ENCODE peak calls at places on chromosome 18, in seven cellular contexts. One of them, this sample, is unnamed.

GRCh38 chr18:23538040-23538439 is 34.7 kb downstream of the RMC1 start:
- DNase-seq in coronary artery: no peak
- DNase-seq in progenitor cell of endocrine pancreas: no peak
- DNase-seq in A549: no peak
- DNase-seq in tibial nerve: no peak
- DNase-seq in ovary: no peak
- DNase-seq in RWPE1: no peak
- DNase-seq in this sample: no peak

GRCh38 chr18:829432-829831 is 17.4 kb upstream of the YES1 start:
- DNase-seq in coronary artery: no peak
- DNase-seq in progenitor cell of endocrine pancreas: no peak
- DNase-seq in A549: no peak
- DNase-seq in tibial nerve: no peak
- DNase-seq in ovary: no peak
- DNase-seq in RWPE1: no peak
- DNase-seq in this sample: no peak

GRCh38 chr18:55912071-55912470 is 324.1 kb upstream of the TCF4 start:
- DNase-seq in coronary artery: no peak
- DNase-seq in progenitor cell of endocrine pancreas: no peak
- DNase-seq in A549: no peak
- DNase-seq in tibial nerve: no peak
- DNase-seq in ovary: no peak
- DNase-seq in RWPE1: no peak
- DNase-seq in this sample: no peak

GRCh38 chr18:52617931-52618330 is 277.9 kb downstream of the DCC start:
- DNase-seq in coronary artery: no peak
- DNase-seq in progenitor cell of endocrine pancreas: no peak
- DNase-seq in A549: no peak
- DNase-seq in tibial nerve: no peak
- DNase-seq in ovary: no peak
- DNase-seq in RWPE1: no peak
- DNase-seq in this sample: no peak

GRCh38 chr18:36942264-36942663 is 113.3 kb downstream of the KIAA1328 start:
- DNase-seq in coronary artery: no peak
- DNase-seq in progenitor cell of endocrine pancreas: no peak
- DNase-seq in A549: peak; percentile 2
- DNase-seq in tibial nerve: no peak
- DNase-seq in ovary: no peak
- DNase-seq in RWPE1: no peak
- DNase-seq in this sample: peak; percentile 38

GRCh38 chr18:30814446-30814845 is 228.1 kb downstream of the DSC3 start:
- DNase-seq in coronary artery: no peak
- DNase-seq in progenitor cell of endocrine pancreas: no peak
- DNase-seq in A549: no peak
- DNase-seq in tibial nerve: no peak
- DNase-seq in ovary: no peak
- DNase-seq in RWPE1: no peak
- DNase-seq in this sample: no peak

GRCh38 chr18:42159146-42159545 is 204.1 kb downstream of the PIK3C3 start:
- DNase-seq in coronary artery: no peak
- DNase-seq in progenitor cell of endocrine pancreas: no peak
- DNase-seq in A549: no peak
- DNase-seq in tibial nerve: no peak
- DNase-seq in ovary: no peak
- DNase-seq in RWPE1: no peak
- DNase-seq in this sample: no peak

GRCh38 chr18:9649164-9649540 is 34.8 kb upstream of the PPP4R1 start:
- DNase-seq in coronary artery: no peak
- DNase-seq in progenitor cell of endocrine pancreas: no peak
- DNase-seq in A549: no peak
- DNase-seq in tibial nerve: no peak
- DNase-seq in ovary: no peak
- DNase-seq in RWPE1: no peak
- DNase-seq in this sample: no peak

GRCh38 chr18:79617521-79618500 is 61.8 kb upstream of the CTDP1 start:
- DNase-seq in coronary artery: no peak
- DNase-seq in progenitor cell of endocrine pancreas: no peak
- DNase-seq in A549: no peak
- DNase-seq in tibial nerve: no peak
- DNase-seq in ovary: no peak
- DNase-seq in RWPE1: no peak
- DNase-seq in this sample: no peak

GRCh38 chr18:48029296-48029986 is 99.0 kb upstream of the SMAD2 start:
- DNase-seq in coronary artery: no peak
- DNase-seq in progenitor cell of endocrine pancreas: no peak
- DNase-seq in A549: no peak
- DNase-seq in tibial nerve: no peak
- DNase-seq in ovary: no peak
- DNase-seq in RWPE1: no peak
- DNase-seq in this sample: no peak

GRCh38 chr18:48028716-48029115 is 98.3 kb upstream of the SMAD2 start:
- DNase-seq in coronary artery: no peak
- DNase-seq in progenitor cell of endocrine pancreas: no peak
- DNase-seq in A549: no peak
- DNase-seq in tibial nerve: no peak
- DNase-seq in ovary: no peak
- DNase-seq in RWPE1: peak; percentile 57
- DNase-seq in this sample: no peak

GRCh38 chr18:48027401-48027931 is 97.0 kb upstream of the SMAD2 start:
- DNase-seq in coronary artery: no peak
- DNase-seq in progenitor cell of endocrine pancreas: no peak
- DNase-seq in A549: no peak
- DNase-seq in tibial nerve: no peak
- DNase-seq in ovary: no peak
- DNase-seq in RWPE1: no peak
- DNase-seq in this sample: no peak

GRCh38 chr18:48026216-48026615 is 95.8 kb upstream of the SMAD2 start:
- DNase-seq in coronary artery: no peak
- DNase-seq in progenitor cell of endocrine pancreas: no peak
- DNase-seq in A549: no peak
- DNase-seq in tibial nerve: no peak
- DNase-seq in ovary: no peak
- DNase-seq in RWPE1: no peak
- DNase-seq in this sample: no peak

GRCh38 chr18:48028081-48028480 is 97.6 kb upstream of the SMAD2 start:
- DNase-seq in coronary artery: no peak
- DNase-seq in progenitor cell of endocrine pancreas: no peak
- DNase-seq in A549: no peak
- DNase-seq in tibial nerve: no peak
- DNase-seq in ovary: no peak
- DNase-seq in RWPE1: no peak
- DNase-seq in this sample: no peak
- TF ChIP-seq CTCF in coronary artery: no peak
- TF ChIP-seq CTCF in progenitor cell of endocrine pancreas: peak; percentile 14
- TF ChIP-seq CTCF in A549: no peak
- TF ChIP-seq CTCF in tibial nerve: no peak
- TF ChIP-seq CTCF in ovary: no peak
- TF ChIP-seq CTCF in RWPE1: no peak
- TF ChIP-seq CTCF in this sample: no peak

GRCh38 chr18:44942073-44942472 is 261.4 kb downstream of the SETBP1 start:
- DNase-seq in coronary artery: no peak
- DNase-seq in progenitor cell of endocrine pancreas: no peak
- DNase-seq in A549: no peak
- DNase-seq in tibial nerve: no peak
- DNase-seq in ovary: no peak
- DNase-seq in RWPE1: no peak
- DNase-seq in this sample: no peak
- TF ChIP-seq CTCF in coronary artery: no peak
- TF ChIP-seq CTCF in progenitor cell of endocrine pancreas: no peak
- TF ChIP-seq CTCF in A549: no peak
- TF ChIP-seq CTCF in tibial nerve: no peak
- TF ChIP-seq CTCF in ovary: no peak
- TF ChIP-seq CTCF in RWPE1: no peak
- TF ChIP-seq CTCF in this sample: no peak

GRCh38 chr18:5890606-5891360 is 4.5 kb downstream of the TMEM200C start:
- DNase-seq in coronary artery: no peak
- DNase-seq in progenitor cell of endocrine pancreas: peak; percentile 68
- DNase-seq in A549: peak; percentile 21
- DNase-seq in tibial nerve: no peak
- DNase-seq in ovary: peak; percentile 40
- DNase-seq in RWPE1: no peak
- DNase-seq in this sample: peak; percentile 91
- TF ChIP-seq CTCF in coronary artery: no peak
- TF ChIP-seq CTCF in progenitor cell of endocrine pancreas: peak; percentile 86
- TF ChIP-seq CTCF in A549: peak; percentile 46
- TF ChIP-seq CTCF in tibial nerve: peak; percentile 72
- TF ChIP-seq CTCF in ovary: peak; percentile 61
- TF ChIP-seq CTCF in RWPE1: no peak
- TF ChIP-seq CTCF in this sample: peak; percentile 87

GRCh38 chr18:46556590-46557206 is 100.3 kb downstream of the LOXHD1 start:
- DNase-seq in coronary artery: no peak
- DNase-seq in progenitor cell of endocrine pancreas: no peak
- DNase-seq in A549: no peak
- DNase-seq in tibial nerve: no peak
- DNase-seq in ovary: no peak
- DNase-seq in RWPE1: no peak
- DNase-seq in this sample: no peak

GRCh38 chr18:46559296-46559695 is 97.7 kb downstream of the LOXHD1 start:
- DNase-seq in coronary artery: no peak
- DNase-seq in progenitor cell of endocrine pancreas: no peak
- DNase-seq in A549: no peak
- DNase-seq in tibial nerve: no peak
- DNase-seq in ovary: no peak
- DNase-seq in RWPE1: no peak
- DNase-seq in this sample: no peak

GRCh38 chr18:46555213-46555612 is 101.8 kb downstream of the LOXHD1 start:
- DNase-seq in coronary artery: no peak
- DNase-seq in progenitor cell of endocrine pancreas: no peak
- DNase-seq in A549: no peak
- DNase-seq in tibial nerve: no peak
- DNase-seq in ovary: no peak
- DNase-seq in RWPE1: no peak
- DNase-seq in this sample: no peak

GRCh38 chr18:46554406-46554805 is 102.6 kb downstream of the LOXHD1 start:
- DNase-seq in coronary artery: no peak
- DNase-seq in progenitor cell of endocrine pancreas: no peak
- DNase-seq in A549: no peak
- DNase-seq in tibial nerve: no peak
- DNase-seq in ovary: no peak
- DNase-seq in RWPE1: no peak
- DNase-seq in this sample: no peak

GRCh38 chr18:46555724-46556123 is 101.3 kb downstream of the LOXHD1 start:
- DNase-seq in coronary artery: no peak
- DNase-seq in progenitor cell of endocrine pancreas: no peak
- DNase-seq in A549: peak; percentile 40
- DNase-seq in tibial nerve: no peak
- DNase-seq in ovary: no peak
- DNase-seq in RWPE1: peak; percentile 4
- DNase-seq in this sample: peak; percentile 65
- TF ChIP-seq CTCF in coronary artery: no peak
- TF ChIP-seq CTCF in progenitor cell of endocrine pancreas: peak; percentile 65
- TF ChIP-seq CTCF in A549: peak; percentile 32
- TF ChIP-seq CTCF in tibial nerve: no peak
- TF ChIP-seq CTCF in ovary: no peak
- TF ChIP-seq CTCF in RWPE1: no peak
- TF ChIP-seq CTCF in this sample: no peak

DNA sequence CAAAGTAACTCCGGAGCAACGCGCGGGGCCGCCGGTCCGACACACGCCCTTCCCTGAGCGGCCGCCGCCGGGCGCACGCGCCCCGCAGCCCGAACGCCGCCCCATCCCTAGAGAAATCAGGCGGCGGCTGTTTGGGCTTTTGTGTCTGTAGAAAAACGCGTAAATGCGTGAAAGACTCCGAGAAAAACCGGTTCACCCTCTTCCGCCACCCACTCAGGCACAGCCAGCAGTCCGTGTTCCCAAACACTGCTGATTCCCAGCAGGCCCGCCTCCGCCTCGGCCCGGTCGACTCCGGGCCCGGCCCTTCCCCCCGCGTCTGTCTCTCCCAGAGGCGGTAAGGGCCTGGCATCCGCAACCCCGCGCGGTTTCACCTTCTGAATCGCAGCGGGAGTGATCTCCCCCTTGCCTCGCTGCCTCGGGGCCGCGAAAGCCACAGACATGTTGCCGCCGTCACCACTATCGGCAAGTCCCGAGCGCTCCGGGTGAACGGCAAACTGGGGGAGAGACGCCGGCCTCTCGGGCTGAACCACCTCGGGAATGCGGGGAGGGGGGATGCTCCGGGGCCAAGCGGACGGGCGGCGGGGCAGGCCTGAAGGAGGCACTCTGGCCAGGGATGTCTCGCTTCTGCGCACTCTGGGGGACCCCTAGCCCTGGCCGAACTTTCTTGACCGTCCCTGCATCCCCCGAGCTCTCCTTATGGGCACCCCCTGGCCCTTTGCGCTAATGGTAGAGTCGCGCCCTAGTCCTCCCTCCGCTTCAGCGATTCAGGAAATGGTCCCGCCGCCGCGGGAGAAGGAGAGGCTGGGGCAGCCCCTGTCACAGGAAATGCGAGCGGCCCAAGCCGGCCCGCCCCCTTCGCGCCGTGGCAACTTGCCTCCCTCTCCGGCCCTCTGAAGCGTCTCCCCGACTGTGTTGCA is at the start of gene SS18:
- DNase-seq in coronary artery: peak; percentile 96
- DNase-seq in progenitor cell of endocrine pancreas: peak; percentile 84
- DNase-seq in A549: peak; percentile 72
- DNase-seq in tibial nerve: peak; percentile 81
- DNase-seq in ovary: peak; percentile 94
- DNase-seq in RWPE1: peak; percentile 86
- DNase-seq in this sample: peak; percentile 92
- TF ChIP-seq CTCF in coronary artery: no peak
- TF ChIP-seq CTCF in progenitor cell of endocrine pancreas: no peak
- TF ChIP-seq CTCF in A549: no peak
- TF ChIP-seq CTCF in tibial nerve: no peak
- TF ChIP-seq CTCF in ovary: no peak
- TF ChIP-seq CTCF in RWPE1: no peak
- TF ChIP-seq CTCF in this sample: no peak

GRCh38 chr18:46466236-46467160 is 190.5 kb downstream of the LOXHD1 start:
- DNase-seq in coronary artery: peak; percentile 47
- DNase-seq in progenitor cell of endocrine pancreas: no peak
- DNase-seq in A549: no peak
- DNase-seq in tibial nerve: no peak
- DNase-seq in ovary: no peak
- DNase-seq in RWPE1: no peak
- DNase-seq in this sample: no peak

GRCh38 chr18:46462523-46462922 is 194.5 kb downstream of the LOXHD1 start:
- DNase-seq in coronary artery: no peak
- DNase-seq in progenitor cell of endocrine pancreas: no peak
- DNase-seq in A549: no peak
- DNase-seq in tibial nerve: no peak
- DNase-seq in ovary: no peak
- DNase-seq in RWPE1: no peak
- DNase-seq in this sample: no peak

GRCh38 chr18:46468431-46469180 is 188.4 kb downstream of the LOXHD1 start:
- DNase-seq in coronary artery: no peak
- DNase-seq in progenitor cell of endocrine pancreas: no peak
- DNase-seq in A549: no peak
- DNase-seq in tibial nerve: no peak
- DNase-seq in ovary: no peak
- DNase-seq in RWPE1: no peak
- DNase-seq in this sample: no peak

GRCh38 chr18:46461993-46462392 is 195.0 kb downstream of the LOXHD1 start:
- DNase-seq in coronary artery: no peak
- DNase-seq in progenitor cell of endocrine pancreas: no peak
- DNase-seq in A549: no peak
- DNase-seq in tibial nerve: no peak
- DNase-seq in ovary: no peak
- DNase-seq in RWPE1: no peak
- DNase-seq in this sample: no peak

GRCh38 chr18:46464926-46465655 is 191.9 kb downstream of the LOXHD1 start:
- DNase-seq in coronary artery: no peak
- DNase-seq in progenitor cell of endocrine pancreas: no peak
- DNase-seq in A549: no peak
- DNase-seq in tibial nerve: no peak
- DNase-seq in ovary: no peak
- DNase-seq in RWPE1: no peak
- DNase-seq in this sample: no peak
- TF ChIP-seq CTCF in coronary artery: no peak
- TF ChIP-seq CTCF in progenitor cell of endocrine pancreas: peak; percentile 42
- TF ChIP-seq CTCF in A549: no peak
- TF ChIP-seq CTCF in tibial nerve: no peak
- TF ChIP-seq CTCF in ovary: no peak
- TF ChIP-seq CTCF in RWPE1: no peak
- TF ChIP-seq CTCF in this sample: no peak